ENCODE peak calls at places on chromosomes 11 and 22, in six cellular contexts. C is neuronal stem cell, J is mesendoderm, Z is IMR-90, P is H1, R is trophoblast cell. B is an unnamed sample.

GRCh38 chr11:12942157-12942556 is 67.0 kb upstream of the RASSF10 start:
- DNase-seq in C (no peak), J (no peak), Z (no peak), P (no peak), R (no peak), B (no peak)

GRCh38 chr22:39297490-39298193 is 21.8 kb downstream of the RPL3 start:
- DNase-seq in C (no peak), J (peak; percentile 73), Z (no peak), P (no peak), R (no peak), B (peak; percentile 26)

GRCh38 chr22:50434849-50435700 is 39.8 kb downstream of the SBF1 start:
- DNase-seq in C (no peak), J (no peak), Z (no peak), P (no peak), R (no peak), B (no peak)

GRCh38 chr11:76107946-76108345 is 98.4 kb downstream of the WNT11 start:
- DNase-seq in C (no peak), J (no peak), Z (no peak), P (no peak), R (no peak), B (no peak)

GRCh38 chr11:72828081-72828567 is 13.9 kb downstream of the ATG16L2 start:
- DNase-seq in C (no peak), J (no peak), Z (peak; percentile 44), P (no peak), R (peak; percentile 56), B (peak; percentile 83)

GRCh38 chr22:17769013-17769715 is 5.1 kb downstream of the BID start:
- DNase-seq in C (no peak), J (no peak), Z (no peak), P (no peak), R (no peak), B (no peak)

GRCh38 chr11:44372989-44373388 is 63.0 kb upstream of the ALX4 start:
- DNase-seq in C (no peak), J (peak; percentile 62), Z (no peak), P (no peak), R (no peak), B (no peak)

GRCh38 chr11:134853972-134854371 is 441.9 kb upstream of the B3GAT1 start:
- DNase-seq in C (no peak), J (no peak), Z (no peak), P (no peak), R (no peak), B (no peak)

GRCh38 chr22:16717699-16718558 is 107.3 kb downstream of the XKR3 start:
- DNase-seq in C (no peak), J (no peak), Z (no peak), P (no peak), R (peak; percentile 31), B (no peak)

GRCh38 chr11:68032997-68033707 is 2.7 kb downstream of the NDUFS8 start:
- DNase-seq in C (no peak), J (no peak), Z (no peak), P (no peak), R (no peak), B (no peak)

GRCh38 chr11:113248702-113249490 is 65.5 kb upstream of the TTC12 start:
- DNase-seq in C (no peak), J (peak; percentile 50), Z (no peak), P (no peak), R (no peak), B (no peak)

GRCh38 chr22:27989758-27990450 is 70.8 kb upstream of the PITPNB start:
- DNase-seq in C (no peak), J (no peak), Z (no peak), P (no peak), R (no peak), B (no peak)

GRCh38 chr22:24950272-24950902 is 2.1 kb upstream of the KIAA1671 start:
- DNase-seq in C (no peak), J (peak; percentile 97), Z (peak; percentile 8), P (peak; percentile 76), R (no peak), B (no peak)

GRCh38 chr11:12547953-12548650 is 126.1 kb upstream of the TEAD1 start:
- DNase-seq in C (no peak), J (peak; percentile 91), Z (no peak), P (no peak), R (no peak), B (peak; percentile 50)

GRCh38 chr22:38843716-38844660 is at the start of gene NPTXR:
- DNase-seq in C (peak; percentile 54), J (peak; percentile 61), Z (peak; percentile 31), P (peak; percentile 71), R (peak; percentile 67), B (peak; percentile 63)

GRCh38 chr11:102061276-102061675 is 14.0 kb downstream of the CFAP300 start:
- DNase-seq in C (no peak), J (peak; percentile 22), Z (peak; percentile 28), P (no peak), R (no peak), B (peak; percentile 10)

GRCh38 chr22:29382575-29383328 is 5.6 kb downstream of the AP1B1 start:
- DNase-seq in C (no peak), J (no peak), Z (no peak), P (no peak), R (no peak), B (no peak)

GRCh38 chr11:33692013-33692504 is 8.6 kb downstream of the C11orf91 start:
- DNase-seq in C (no peak), J (peak; percentile 62), Z (peak; percentile 98), P (no peak), R (peak; percentile 71), B (peak; percentile 98)

GRCh38 chr11:133995066-133995465 is 38.3 kb upstream of the IGSF9B start:
- DNase-seq in C (no peak), J (no peak), Z (no peak), P (no peak), R (no peak), B (no peak)

GRCh38 chr11:1197886-1198765 is 24.7 kb upstream of the MUC5B start:
- DNase-seq in C (no peak), J (no peak), Z (no peak), P (no peak), R (no peak), B (no peak)

GRCh38 chr11:130781906-130782305 is 134.4 kb downstream of the SNX19 start:
- DNase-seq in C (no peak), J (peak; percentile 42), Z (peak; percentile 78), P (peak; percentile 2), R (peak; percentile 22), B (peak; percentile 87)

GRCh38 chr11:117597083-117597482 is 199.9 kb downstream of the DSCAML1 start:
- DNase-seq in C (peak; percentile 66), J (peak; percentile 76), Z (peak; percentile 32), P (peak; percentile 85), R (peak; percentile 6), B (peak; percentile 30)

GRCh38 chr11:33735166-33735425 is 1.1 kb downstream of the CD59 start:
- DNase-seq in C (no peak), J (no peak), Z (no peak), P (no peak), R (no peak), B (peak; percentile 43)

GRCh38 chr11:14764899-14765527 is 121.4 kb downstream of the PDE3B start:
- DNase-seq in C (no peak), J (no peak), Z (peak; percentile 3), P (no peak), R (no peak), B (peak; percentile 52)

GRCh38 chr11:130037058-130037457 is 32.6 kb upstream of the APLP2 start:
- DNase-seq in C (no peak), J (peak; percentile 18), Z (peak; percentile 69), P (no peak), R (no peak), B (peak; percentile 56)

GRCh38 chr22:49574205-49574604 is 253.5 kb downstream of the BRD1 start:
- DNase-seq in C (no peak), J (no peak), Z (no peak), P (no peak), R (no peak), B (no peak)

DNA sequence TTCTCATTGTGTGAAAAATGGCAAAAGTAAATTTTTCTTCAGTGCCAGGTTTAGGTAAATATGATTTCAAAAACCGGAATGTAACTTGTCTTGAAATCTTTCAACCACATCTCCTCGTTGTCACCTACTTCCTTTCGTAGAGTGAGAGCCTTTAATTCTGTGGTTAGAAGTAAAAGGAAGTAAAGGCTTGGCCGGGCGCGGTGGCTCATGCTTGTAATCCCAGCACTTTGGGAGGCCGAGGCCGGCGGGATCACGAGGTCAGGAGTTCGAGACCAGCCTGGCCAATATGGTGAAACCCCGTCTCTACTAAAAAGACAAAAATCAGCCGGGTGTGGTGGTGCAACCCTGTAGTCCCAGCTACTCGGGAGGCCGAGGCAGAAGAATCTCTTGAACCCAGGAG is 29.8 kb downstream of the SGSM3 start:
- DNase-seq in C (no peak), J (no peak), Z (no peak), P (no peak), R (no peak), B (no peak)
- H3K18ac ChIP-seq in C (no peak overlapping the region), J (no peak overlapping the region), Z (no peak overlapping the region), P (no peak overlapping the region), R (no peak overlapping the region), B (no peak overlapping the region)

GRCh38 chr11:65897020-65897471 is 3.1 kb downstream of the FOSL1 start:
- DNase-seq in C (no peak), J (no peak), Z (no peak), P (no peak), R (no peak), B (no peak)
- H3K4me3 ChIP-seq in C (no peak overlapping the region), J (no peak overlapping the region), Z (peak overlapping the region; percentile 98), P (no peak overlapping the region), R (no peak overlapping the region), B (no peak overlapping the region)

DNA sequence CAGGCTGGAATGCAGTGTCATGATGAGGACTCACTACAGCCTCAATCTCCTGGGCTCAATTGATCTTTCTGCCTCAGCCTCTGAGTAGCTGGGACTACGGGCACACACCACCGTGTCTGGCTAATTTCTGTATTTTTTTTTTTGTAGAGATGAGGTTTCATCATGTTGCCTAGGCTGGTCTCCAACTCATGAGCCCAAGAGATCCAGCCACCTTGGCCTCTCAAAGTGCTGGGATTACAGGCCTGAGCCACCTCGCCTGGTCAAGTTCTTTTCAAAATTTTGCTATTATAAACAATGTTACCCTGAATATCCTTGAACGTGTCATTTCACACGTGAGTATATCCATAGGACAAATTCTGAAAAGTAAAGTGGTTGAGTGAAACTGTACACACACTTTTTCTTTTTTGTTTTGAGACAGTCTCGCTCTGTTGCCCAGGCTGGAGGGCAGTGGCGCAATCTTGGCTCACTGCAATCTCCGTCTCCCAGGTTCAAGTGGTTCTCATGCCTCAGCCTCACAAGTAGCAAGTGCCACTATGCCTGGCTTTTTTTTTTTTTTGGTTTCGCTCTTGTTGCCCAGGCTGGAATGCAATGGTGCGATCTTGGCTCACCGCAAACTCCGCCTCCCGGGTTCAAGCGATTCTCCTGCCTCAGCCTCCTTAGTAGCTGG is 21.6 kb upstream of the EP300 start:
- DNase-seq in C (no peak), J (no peak), Z (no peak), P (no peak), R (no peak), B (no peak)
- H3K4me2 ChIP-seq in C (no peak overlapping the region), J (no peak overlapping the region), Z (no peak overlapping the region), P (no peak overlapping the region), R (no peak overlapping the region), B (no peak overlapping the region)

DNA sequence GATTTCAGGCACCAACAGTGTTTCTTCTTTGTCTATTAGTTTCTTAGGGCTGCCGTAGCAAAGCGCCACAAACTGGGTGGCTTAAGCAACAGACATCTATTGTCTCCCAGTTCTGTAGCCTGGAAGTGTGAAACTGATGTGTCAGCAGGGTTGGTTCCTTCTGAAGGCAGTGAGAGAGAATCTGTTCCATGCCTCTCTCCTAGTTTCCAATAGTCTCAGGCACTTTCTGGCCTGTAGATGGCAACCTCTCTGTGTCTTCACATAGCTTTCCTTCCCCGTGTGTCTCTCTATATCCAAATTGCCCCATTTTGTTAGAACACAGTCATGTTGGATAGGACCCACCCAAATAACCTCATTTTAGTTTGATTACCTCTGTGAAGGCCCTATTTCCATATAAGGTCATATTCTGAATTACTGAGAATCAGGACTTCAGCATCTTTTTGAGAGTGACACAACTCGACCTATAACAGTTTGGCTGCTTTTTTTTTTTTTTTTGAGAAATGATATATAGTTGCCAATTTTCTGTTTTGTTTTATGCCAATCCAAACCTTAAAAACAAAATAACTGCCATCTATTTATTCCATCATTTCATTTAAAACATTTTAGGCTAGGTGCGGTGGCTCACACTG is 108.2 kb downstream of the SLC36A4 start:
- DNase-seq in C (no peak), J (peak; percentile 97), Z (peak; percentile 62), P (no peak), R (peak; percentile 14), B (peak; percentile 61)
- H3K18ac ChIP-seq in C (no peak overlapping the region), J (no peak overlapping the region), Z (no peak overlapping the region), P (peak overlapping the region; percentile 17), R (no peak overlapping the region), B (no peak overlapping the region)

B was measured in mesenchymal stem cell.